ENCODE peak calls at places on chromosomes 6 and 20, in eight cellular contexts. M, P, L, U, O, J, V and F are unnamed samples.

GRCh38 chr6:12572884-12573824 is 143.4 kb upstream of the PHACTR1 start:
- DNase-seq in M (no peak), P (peak; percentile 78), L (no peak), U (no peak), O (no peak), J (no peak), V (peak; percentile 54), F (no peak)

GRCh38 chr6:116078945-116079344 is 18.3 kb upstream of the FRK start:
- DNase-seq in M (no peak), P (no peak), L (no peak), U (no peak), O (no peak), J (no peak), V (no peak), F (no peak)

GRCh38 chr6:158991017-158991723 is 8.8 kb downstream of the RSPH3 start:
- DNase-seq in M (no peak), P (no peak), L (no peak), U (no peak), O (no peak), J (no peak), V (no peak), F (no peak)

GRCh38 chr20:8811801-8812594 is 256.9 kb upstream of the PLCB4 start:
- DNase-seq in M (no peak), P (no peak), L (no peak), U (no peak), O (no peak), J (no peak), V (no peak), F (no peak)

GRCh38 chr20:58868795-58869194 is 16.3 kb downstream of the GNAS start:
- DNase-seq in M (no peak), P (no peak), L (peak; percentile 49), U (peak; percentile 53), O (no peak), J (no peak), V (no peak), F (peak; percentile 52)

GRCh38 chr6:31035862-31036497 is 25.7 kb downstream of the MUC22 start:
- DNase-seq in M (no peak), P (peak; percentile 38), L (no peak), U (no peak), O (no peak), J (no peak), V (no peak), F (no peak)

GRCh38 chr6:132734694-132735236 is 20.9 kb upstream of the VNN1 start:
- DNase-seq in M (no peak), P (peak; percentile 90), L (no peak), U (peak; percentile 10), O (no peak), J (no peak), V (no peak), F (no peak)

GRCh38 chr6:156943167-156943566 is 166.0 kb downstream of the ARID1B start:
- DNase-seq in M (no peak), P (no peak), L (no peak), U (no peak), O (no peak), J (no peak), V (no peak), F (no peak)

GRCh38 chr20:13139459-13140150 is 81.5 kb upstream of the ISM1 start:
- DNase-seq in M (no peak), P (no peak), L (no peak), U (no peak), O (no peak), J (no peak), V (no peak), F (no peak)

GRCh38 chr6:158309814-158310213 is 2.5 kb upstream of the TULP4 start:
- DNase-seq in M (no peak), P (no peak), L (no peak), U (no peak), O (no peak), J (no peak), V (no peak), F (no peak)

GRCh38 chr20:41005361-41005729 is 23.3 kb upstream of the TOP1 start:
- DNase-seq in M (peak; percentile 86), P (peak; percentile 96), L (peak; percentile 25), U (peak; percentile 37), O (no peak), J (peak; percentile 65), V (peak; percentile 57), F (peak; percentile 94)

GRCh38 chr6:25192562-25192961 is 86.6 kb upstream of the CARMIL1 start:
- DNase-seq in M (no peak), P (no peak), L (no peak), U (no peak), O (no peak), J (no peak), V (no peak), F (no peak)

GRCh38 chr6:20071998-20072397 is 140.3 kb downstream of the MBOAT1 start:
- DNase-seq in M (no peak), P (no peak), L (no peak), U (no peak), O (no peak), J (no peak), V (no peak), F (peak; percentile 58)

GRCh38 chr6:3402310-3403243 is 54.3 kb downstream of the SLC22A23 start:
- DNase-seq in M (no peak), P (no peak), L (no peak), U (no peak), O (no peak), J (no peak), V (no peak), F (no peak)

GRCh38 chr6:43172127-43173007 is 1.3 kb downstream of the SRF start:
- DNase-seq in M (peak; percentile 51), P (peak; percentile 42), L (peak; percentile 24), U (peak; percentile 50), O (peak; percentile 35), J (no peak), V (no peak), F (peak; percentile 92)

GRCh38 chr6:62367601-62368000 is 81.6 kb upstream of the KHDRBS2 start:
- DNase-seq in M (no peak), P (no peak), L (no peak), U (no peak), O (no peak), J (no peak), V (no peak), F (no peak)

GRCh38 chr20:13744403-13744802 is 40.3 kb downstream of the ESF1 start:
- DNase-seq in M (no peak), P (peak; percentile 6), L (no peak), U (no peak), O (no peak), J (no peak), V (no peak), F (no peak)

GRCh38 chr6:33091957-33092356 is 16.2 kb downstream of the HLA-DPB1 start:
- DNase-seq in M (no peak), P (no peak), L (no peak), U (no peak), O (no peak), J (no peak), V (no peak), F (peak; percentile 86)

GRCh38 chr20:50187403-50188051 is 3.1 kb upstream of the CEBPB start:
- DNase-seq in M (no peak), P (peak; percentile 84), L (no peak), U (no peak), O (no peak), J (no peak), V (no peak), F (no peak)

GRCh38 chr6:34795836-34796425 is 4.0 kb downstream of the BLTP3A start:
- DNase-seq in M (no peak), P (peak; percentile 67), L (no peak), U (no peak), O (no peak), J (no peak), V (no peak), F (no peak)

GRCh38 chr20:7935027-7935551 is 5.2 kb downstream of the HAO1 start:
- DNase-seq in M (no peak), P (no peak), L (no peak), U (no peak), O (no peak), J (no peak), V (no peak), F (no peak)

GRCh38 chr6:101961357-101961756 is 567.8 kb downstream of the GRIK2 start:
- DNase-seq in M (no peak), P (no peak), L (no peak), U (no peak), O (no peak), J (no peak), V (no peak), F (no peak)

GRCh38 chr6:5728726-5729434 is 277.8 kb downstream of the NRN1 start:
- DNase-seq in M (no peak), P (peak; percentile 18), L (no peak), U (no peak), O (no peak), J (no peak), V (no peak), F (no peak)

GRCh38 chr6:87357479-87358196 is 13.0 kb downstream of the C6orf163 start:
- DNase-seq in M (no peak), P (no peak), L (no peak), U (no peak), O (no peak), J (no peak), V (peak; percentile 2), F (no peak)

GRCh38 chr20:44695295-44696230 is 19.6 kb upstream of the CCN5 start:
- DNase-seq in M (no peak), P (peak; percentile 65), L (no peak), U (no peak), O (no peak), J (no peak), V (peak; percentile 90), F (no peak)

GRCh38 chr6:164695896-164696295 is 613.5 kb downstream of the C6orf118 start:
- DNase-seq in M (no peak), P (no peak), L (no peak), U (no peak), O (no peak), J (no peak), V (no peak), F (no peak)

GRCh38 chr6:121647905-121648304 is 212.5 kb downstream of the GJA1 start:
- DNase-seq in M (no peak), P (peak; percentile 85), L (no peak), U (no peak), O (no peak), J (no peak), V (no peak), F (no peak)

GRCh38 chr20:60256811-60257210 is 298.6 kb downstream of the CDH26 start:
- DNase-seq in M (no peak), P (no peak), L (no peak), U (no peak), O (no peak), J (no peak), V (no peak), F (peak; percentile 58)

GRCh38 chr6:117505337-117505736 is 22.9 kb downstream of the DCBLD1 start:
- DNase-seq in M (no peak), P (peak; percentile 58), L (no peak), U (no peak), O (no peak), J (no peak), V (no peak), F (no peak)

GRCh38 chr6:128560966-128561365 is 40.6 kb upstream of the PTPRK start:
- DNase-seq in M (no peak), P (no peak), L (no peak), U (no peak), O (no peak), J (no peak), V (no peak), F (no peak)

GRCh38 chr20:59932616-59933295 is 681 bp downstream of the SYCP2 start:
- DNase-seq in M (no peak), P (no peak), L (no peak), U (no peak), O (no peak), J (no peak), V (no peak), F (no peak)

GRCh38 chr20:24892931-24893330 is 56.1 kb upstream of the CST7 start:
- DNase-seq in M (no peak), P (no peak), L (no peak), U (no peak), O (no peak), J (no peak), V (no peak), F (no peak)

GRCh38 chr6:41895300-41896233 is at the start of gene USP49:
- DNase-seq in M (peak; percentile 91), P (peak; percentile 96), L (peak; percentile 91), U (peak; percentile 87), O (peak; percentile 95), J (peak; percentile 92), V (peak; percentile 25), F (peak; percentile 82)

GRCh38 chr20:57897891-57898290 is 188.1 kb upstream of the PMEPA1 start:
- DNase-seq in M (no peak), P (no peak), L (no peak), U (no peak), O (no peak), J (no peak), V (no peak), F (no peak)